ENCODE peak calls at places on chromosomes 6 and 20, in five cellular contexts. One of them, this sample, is unnamed.

GRCh38 chr20:35467339-35468224 is 12.2 kb downstream of the CEP250 start:
- DNase-seq in WTC11: no peak
- DNase-seq in adipocyte: peak; percentile 52
- DNase-seq in iris pigment epithelial cell: peak; percentile 54
- DNase-seq in hepatocyte: peak; percentile 39
- DNase-seq in this sample: no peak

GRCh38 chr6:35128496-35128895 is 12.6 kb downstream of the TCP11 start:
- DNase-seq in WTC11: no peak
- DNase-seq in adipocyte: peak; percentile 32
- DNase-seq in iris pigment epithelial cell: peak; percentile 41
- DNase-seq in hepatocyte: no peak
- DNase-seq in this sample: no peak

GRCh38 chr20:14716251-14716650 is 378.8 kb upstream of the FLRT3 start:
- DNase-seq in WTC11: peak; percentile 29
- DNase-seq in adipocyte: no peak
- DNase-seq in iris pigment epithelial cell: no peak
- DNase-seq in hepatocyte: no peak
- DNase-seq in this sample: no peak

GRCh38 chr20:20435453-20435852 is 67.5 kb downstream of the INSM1 start:
- DNase-seq in WTC11: no peak
- DNase-seq in adipocyte: no peak
- DNase-seq in iris pigment epithelial cell: no peak
- DNase-seq in hepatocyte: no peak
- DNase-seq in this sample: no peak

GRCh38 chr6:21163110-21163837 is 430.3 kb upstream of the SOX4 start:
- DNase-seq in WTC11: no peak
- DNase-seq in adipocyte: peak; percentile 75
- DNase-seq in iris pigment epithelial cell: peak; percentile 93
- DNase-seq in hepatocyte: no peak
- DNase-seq in this sample: no peak

GRCh38 chr6:51271615-51272014 is 452.9 kb downstream of the TFAP2B start:
- DNase-seq in WTC11: no peak
- DNase-seq in adipocyte: no peak
- DNase-seq in iris pigment epithelial cell: no peak
- DNase-seq in hepatocyte: no peak
- DNase-seq in this sample: no peak

GRCh38 chr20:44153636-44154043 is 33.3 kb downstream of the JPH2 start:
- DNase-seq in WTC11: no peak
- DNase-seq in adipocyte: no peak
- DNase-seq in iris pigment epithelial cell: no peak
- DNase-seq in hepatocyte: no peak
- DNase-seq in this sample: no peak

GRCh38 chr6:159063549-159063948 is 18.8 kb upstream of the TAGAP start:
- DNase-seq in WTC11: no peak
- DNase-seq in adipocyte: no peak
- DNase-seq in iris pigment epithelial cell: no peak
- DNase-seq in hepatocyte: no peak
- DNase-seq in this sample: no peak

GRCh38 chr6:54074591-54075195 is 36.5 kb upstream of the MLIP start:
- DNase-seq in WTC11: peak; percentile 16
- DNase-seq in adipocyte: peak; percentile 29
- DNase-seq in iris pigment epithelial cell: no peak
- DNase-seq in hepatocyte: no peak
- DNase-seq in this sample: no peak

GRCh38 chr6:158648682-158649131 is 1.1 kb upstream of the SYTL3 start:
- DNase-seq in WTC11: no peak
- DNase-seq in adipocyte: peak; percentile 85
- DNase-seq in iris pigment epithelial cell: peak; percentile 92
- DNase-seq in hepatocyte: peak; percentile 53
- DNase-seq in this sample: no peak

GRCh38 chr6:119742188-119742803 is 392.7 kb upstream of the MAN1A1 start:
- DNase-seq in WTC11: peak; percentile 86
- DNase-seq in adipocyte: peak; percentile 53
- DNase-seq in iris pigment epithelial cell: peak; percentile 25
- DNase-seq in hepatocyte: peak; percentile 79
- DNase-seq in this sample: peak; percentile 87

GRCh38 chr6:142833054-142833453 is 111.9 kb downstream of the HIVEP2 start:
- DNase-seq in WTC11: no peak
- DNase-seq in adipocyte: peak; percentile 77
- DNase-seq in iris pigment epithelial cell: peak; percentile 95
- DNase-seq in hepatocyte: no peak
- DNase-seq in this sample: no peak

GRCh38 chr20:17657898-17658647 is 24.0 kb downstream of the RRBP1 start:
- DNase-seq in WTC11: no peak
- DNase-seq in adipocyte: no peak
- DNase-seq in iris pigment epithelial cell: no peak
- DNase-seq in hepatocyte: no peak
- DNase-seq in this sample: peak; percentile 6

GRCh38 chr6:158706369-158706982 is 56.6 kb downstream of the SYTL3 start:
- DNase-seq in WTC11: peak; percentile 54
- DNase-seq in adipocyte: peak; percentile 72
- DNase-seq in iris pigment epithelial cell: peak; percentile 53
- DNase-seq in hepatocyte: peak; percentile 82
- DNase-seq in this sample: no peak

GRCh38 chr6:162408805-162409535 is 318.6 kb downstream of the PRKN start:
- DNase-seq in WTC11: no peak
- DNase-seq in adipocyte: no peak
- DNase-seq in iris pigment epithelial cell: no peak
- DNase-seq in hepatocyte: no peak
- DNase-seq in this sample: no peak

GRCh38 chr20:63005240-63005861 is 1.4 kb downstream of the BHLHE23 start:
- DNase-seq in WTC11: no peak
- DNase-seq in adipocyte: no peak
- DNase-seq in iris pigment epithelial cell: no peak
- DNase-seq in hepatocyte: no peak
- DNase-seq in this sample: peak; percentile 10

GRCh38 chr20:58651823-58652605 is 931 bp downstream of the STX16 start:
- DNase-seq in WTC11: peak; percentile 55
- DNase-seq in adipocyte: peak; percentile 78
- DNase-seq in iris pigment epithelial cell: peak; percentile 86
- DNase-seq in hepatocyte: peak; percentile 67
- DNase-seq in this sample: peak; percentile 58

GRCh38 chr6:33249732-33250625 is 21.7 kb downstream of the VPS52 start:
- DNase-seq in WTC11: no peak
- DNase-seq in adipocyte: peak; percentile 80
- DNase-seq in iris pigment epithelial cell: peak; percentile 91
- DNase-seq in hepatocyte: no peak
- DNase-seq in this sample: peak; percentile 35

GRCh38 chr6:148818939-148819575 is 72.2 kb downstream of the UST start:
- DNase-seq in WTC11: peak; percentile 60
- DNase-seq in adipocyte: peak; percentile 75
- DNase-seq in iris pigment epithelial cell: peak; percentile 84
- DNase-seq in hepatocyte: no peak
- DNase-seq in this sample: no peak

GRCh38 chr6:6972456-6972855 is 135.3 kb upstream of the RREB1 start:
- DNase-seq in WTC11: no peak
- DNase-seq in adipocyte: no peak
- DNase-seq in iris pigment epithelial cell: peak; percentile 63
- DNase-seq in hepatocyte: peak; percentile 68
- DNase-seq in this sample: no peak

GRCh38 chr20:58433029-58433657 is 44.1 kb downstream of the VAPB start:
- DNase-seq in WTC11: no peak
- DNase-seq in adipocyte: no peak
- DNase-seq in iris pigment epithelial cell: no peak
- DNase-seq in hepatocyte: no peak
- DNase-seq in this sample: no peak

This sample was measured in pancreas.